ENCODE peak calls at places on chromosomes 4 and X, in six cellular contexts. A is ovary; T is glutamatergic neuron; K is NCI-H1105; Q is stimulated activated naive CD4-positive, alpha-beta T cell; I is myocyte. Y is an unnamed sample.

GRCh38 chr4:157220026-157220881 is at the start of gene GRIA2:
- DNase-seq in I (peak; percentile 74), T (peak; percentile 58), K (peak; percentile 33), Q (no peak), A (peak; percentile 17), Y (no peak)

GRCh38 chrX:103756736-103757135 is 19.9 kb upstream of the PLP1 start:
- DNase-seq in Q (no peak), T (no peak), K (no peak), A (no peak), I (peak; percentile 46), Y (no peak)

GRCh38 chr4:17502764-17503163 is 9.1 kb downstream of the QDPR start:
- DNase-seq in I (no peak), T (no peak), A (no peak), K (no peak), Q (no peak), Y (no peak)

GRCh38 chr4:187286536-187286935 is 562.9 kb upstream of the FAT1 start:
- DNase-seq in I (no peak), Q (no peak), T (no peak), A (no peak), K (no peak), Y (no peak)

GRCh38 chr4:145285928-145286327 is 105.5 kb upstream of the OTUD4 start:
- DNase-seq in I (peak; percentile 73), K (no peak), A (no peak), Q (no peak), T (no peak), Y (no peak)

GRCh38 chr4:40846556-40846955 is 96.8 kb downstream of the NSUN7 start:
- DNase-seq in A (no peak), K (no peak), I (no peak), T (no peak), Q (no peak), Y (no peak)

GRCh38 chr4:2576290-2576689 is 39.8 kb downstream of the FAM193A start:
- DNase-seq in Q (no peak), A (no peak), K (no peak), T (no peak), I (no peak), Y (no peak)

GRCh38 chr4:182245041-182245440 is 1.8 kb downstream of the TENM3 start:
- DNase-seq in Q (no peak), T (no peak), I (no peak), K (no peak), A (no peak), Y (no peak)

GRCh38 chrX:7233632-7234406 is 85.9 kb upstream of the PUDP start:
- DNase-seq in T (no peak), K (no peak), Q (no peak), I (peak; percentile 64), A (no peak), Y (no peak)

GRCh38 chr4:107153228-107153627 is 117.1 kb upstream of the DKK2 start:
- DNase-seq in A (no peak), K (peak; percentile 0), Q (no peak), I (peak; percentile 10), T (peak; percentile 22), Y (no peak)

GRCh38 chr4:108762559-108763225 is at the start of gene ETNPPL:
- DNase-seq in Q (peak; percentile 12), I (peak; percentile 13), A (no peak), T (peak; percentile 50), K (peak; percentile 5), Y (no peak)

GRCh38 chr4:147543039-147543438 is 62.1 kb downstream of the EDNRA start:
- DNase-seq in Q (no peak), T (no peak), I (no peak), K (no peak), A (no peak), Y (no peak)

GRCh38 chr4:153242848-153243324 is 38.6 kb downstream of the TRIM2 start:
- DNase-seq in Q (no peak), K (no peak), A (no peak), I (no peak), T (no peak), Y (no peak)

GRCh38 chrX:137051978-137052640 is 18.3 kb upstream of the GPR101 start:
- DNase-seq in T (peak; percentile 82), K (peak; percentile 68), I (peak; percentile 48), A (peak; percentile 54), Q (peak; percentile 76), Y (peak; percentile 8)

GRCh38 chr4:1249731-1250526 is 999 bp upstream of the CTBP1 start:
- DNase-seq in I (no peak), A (peak; percentile 57), T (no peak), Q (peak; percentile 60), K (no peak), Y (no peak)

GRCh38 chrX:74931214-74931613 is 6.0 kb upstream of the NEXMIF start:
- DNase-seq in Q (no peak), A (no peak), K (no peak), T (no peak), I (peak; percentile 2), Y (no peak)

GRCh38 chr4:119659576-119659975 is 31.0 kb upstream of the PDE5A start:
- DNase-seq in T (no peak), I (no peak), A (no peak), K (no peak), Q (no peak), Y (no peak)

GRCh38 chr4:176499518-176499917 is 179.8 kb downstream of the SPCS3 start:
- DNase-seq in I (peak; percentile 31), K (no peak), A (no peak), T (no peak), Q (no peak), Y (no peak)

GRCh38 chr4:138567696-138568095 is 325.5 kb upstream of the SLC7A11 start:
- DNase-seq in T (no peak), I (no peak), K (no peak), Q (no peak), A (no peak), Y (no peak)

GRCh38 chr4:150070464-150071170 is 7.6 kb upstream of the DCLK2 start:
- DNase-seq in K (no peak), Q (no peak), T (no peak), I (no peak), A (no peak), Y (no peak)

GRCh38 chr4:60944070-60944469 is 256.1 kb upstream of the ADGRL3 start:
- DNase-seq in Q (no peak), T (no peak), K (no peak), A (no peak), I (no peak), Y (no peak)

GRCh38 chr4:123838426-123838825 is 441.8 kb downstream of the SPRY1 start:
- DNase-seq in K (no peak), A (no peak), T (no peak), I (no peak), Q (no peak), Y (no peak)

GRCh38 chr4:58776627-58777026 is 1666.4 kb upstream of the IGFBP7 start:
- DNase-seq in Q (no peak), T (no peak), A (no peak), I (no peak), K (no peak), Y (no peak)

GRCh38 chr4:7155611-7156071 is 36.7 kb upstream of the SORCS2 start:
- DNase-seq in A (peak; percentile 67), T (peak; percentile 16), I (no peak), Q (no peak), K (no peak), Y (no peak)

GRCh38 chr4:173185832-173186545 is 17.4 kb downstream of the GALNT7 start:
- DNase-seq in K (no peak), T (no peak), A (no peak), Q (no peak), I (no peak), Y (no peak)

GRCh38 chrX:9133426-9133825 is 99.5 kb upstream of the FAM9B start:
- DNase-seq in I (peak; percentile 28), T (no peak), A (no peak), Q (no peak), K (no peak), Y (no peak)

GRCh38 chr4:78656968-78657445 is 105.4 kb downstream of the ANXA3 start:
- DNase-seq in T (no peak), K (no peak), Q (peak; percentile 18), A (no peak), I (no peak), Y (no peak)

GRCh38 chr4:17510582-17510981 is 1.3 kb downstream of the QDPR start:
- DNase-seq in T (no peak), Q (no peak), I (no peak), K (no peak), A (no peak), Y (no peak)

GRCh38 chr4:24924309-24924781 is 11.5 kb upstream of the CCDC149 start:
- DNase-seq in K (no peak), A (no peak), I (peak; percentile 70), Q (no peak), T (no peak), Y (no peak)

GRCh38 chr4:144732584-144733130 is 86.7 kb downstream of the HHIP start:
- DNase-seq in I (no peak), Q (no peak), A (no peak), K (no peak), T (no peak), Y (no peak)

GRCh38 chr4:76434901-76435688 is at the start of gene SHROOM3:
- DNase-seq in A (no peak), Q (no peak), I (no peak), T (no peak), K (no peak), Y (no peak)

GRCh38 chr4:130403221-130403620 is 1307.3 kb downstream of the C4orf33 start:
- DNase-seq in A (no peak), I (no peak), Q (no peak), K (no peak), T (no peak), Y (no peak)

Y was measured in brain pericyte.